ENCODE peak calls at places on chromosome 14, in nine cellular contexts. V, C, S, W, M, Q, D, N and O are unnamed samples.
A peak's percentile ranks its signal among the peaks of the same experiment; 100 is the strongest.

GRCh38 chr14:103070971-103071542 is 13.0 kb upstream of the LBHD2 start:
- DNase-seq in V (no peak), C (no peak), S (no peak), W (no peak), M (no peak), Q (no peak), D (no peak), N (no peak), O (no peak)

GRCh38 chr14:105223260-105223659 is 25.1 kb upstream of the BTBD6 start:
- DNase-seq in V (no peak), C (no peak), S (no peak), W (no peak), M (no peak), Q (peak; percentile 52), D (no peak), N (no peak), O (no peak)

GRCh38 chr14:64971890-64972785 is at the start of gene RAB15:
- DNase-seq in V (peak; percentile 64), C (peak; percentile 14), S (peak; percentile 52), W (peak; percentile 39), M (no peak), Q (no peak), D (peak; percentile 40), N (peak; percentile 34), O (peak; percentile 87)

GRCh38 chr14:54792288-54792687 is 110.3 kb downstream of the GCH1 start:
- DNase-seq in V (no peak), C (no peak), S (no peak), W (no peak), M (no peak), Q (no peak), D (no peak), N (no peak), O (no peak)

GRCh38 chr14:64244279-64244678 is 49.9 kb downstream of the ESR2 start:
- DNase-seq in V (no peak), C (no peak), S (no peak), W (no peak), M (no peak), Q (no peak), D (peak; percentile 41), N (no peak), O (no peak)

GRCh38 chr14:22882529-22883190 is 362 bp upstream of the REM2 start:
- DNase-seq in V (peak; percentile 59), C (peak; percentile 46), S (peak; percentile 43), W (peak; percentile 51), M (no peak), Q (no peak), D (peak; percentile 77), N (no peak), O (peak; percentile 70)

GRCh38 chr14:23362200-23362599 is 2.8 kb downstream of the EFS start:
- DNase-seq in V (peak; percentile 35), C (peak; percentile 32), S (peak; percentile 41), W (no peak), M (no peak), Q (no peak), D (no peak), N (no peak), O (peak; percentile 46)

GRCh38 chr14:31943861-31944255 is 133.2 kb upstream of the ARHGAP5 start:
- DNase-seq in V (no peak), C (no peak), S (no peak), W (no peak), M (no peak), Q (no peak), D (no peak), N (no peak), O (no peak)

GRCh38 chr14:89899917-89900680 is 54.4 kb downstream of the EFCAB11 start:
- DNase-seq in V (peak; percentile 33), C (peak; percentile 6), S (peak; percentile 52), W (peak; percentile 19), M (no peak), Q (no peak), D (peak; percentile 7), N (no peak), O (peak; percentile 44)

GRCh38 chr14:91409991-91410401 is 7.6 kb downstream of the CCDC88C start:
- DNase-seq in V (no peak), C (no peak), S (no peak), W (peak; percentile 67), M (no peak), Q (no peak), D (no peak), N (no peak), O (no peak)

GRCh38 chr14:68361231-68361630 is 431.6 kb downstream of the ZFP36L1 start:
- DNase-seq in V (peak; percentile 53), C (no peak), S (peak; percentile 92), W (no peak), M (no peak), Q (no peak), D (peak; percentile 65), N (no peak), O (no peak)

GRCh38 chr14:23366163-23366921 is 1.4 kb upstream of the EFS start:
- DNase-seq in V (peak; percentile 67), C (no peak), S (peak; percentile 79), W (no peak), M (peak; percentile 62), Q (peak; percentile 16), D (peak; percentile 20), N (peak; percentile 83), O (peak; percentile 73)

GRCh38 chr14:81211844-81212243 is 8.9 kb downstream of the GTF2A1 start:
- DNase-seq in V (peak; percentile 3), C (peak; percentile 24), S (peak; percentile 37), W (peak; percentile 53), M (peak; percentile 43), Q (no peak), D (peak; percentile 45), N (no peak), O (peak; percentile 17)

GRCh38 chr14:99231850-99232401 is 40.1 kb downstream of the BCL11B start:
- DNase-seq in V (peak; percentile 19), C (no peak), S (no peak), W (peak; percentile 73), M (no peak), Q (no peak), D (no peak), N (no peak), O (no peak)

GRCh38 chr14:94356379-94357056 is 31.9 kb downstream of the SERPINA1 start:
- DNase-seq in V (no peak), C (no peak), S (peak; percentile 7), W (no peak), M (no peak), Q (no peak), D (no peak), N (no peak), O (peak; percentile 1)

GRCh38 chr14:104604461-104605449 is at the start of gene TMEM179:
- DNase-seq in V (peak; percentile 41), C (peak; percentile 60), S (peak; percentile 27), W (no peak), M (peak; percentile 32), Q (no peak), D (no peak), N (no peak), O (peak; percentile 59)

GRCh38 chr14:92641306-92641705 is 107.1 kb downstream of the LGMN start:
- DNase-seq in V (no peak), C (no peak), S (no peak), W (no peak), M (no peak), Q (no peak), D (no peak), N (no peak), O (no peak)

GRCh38 chr14:97539389-97539786 is 742.2 kb downstream of the VRK1 start:
- DNase-seq in V (no peak), C (no peak), S (no peak), W (no peak), M (no peak), Q (no peak), D (no peak), N (no peak), O (no peak)

GRCh38 chr14:54173782-54174181 is 217.2 kb upstream of the BMP4 start:
- DNase-seq in V (peak; percentile 28), C (no peak), S (peak; percentile 85), W (no peak), M (no peak), Q (no peak), D (no peak), N (no peak), O (peak; percentile 44)

GRCh38 chr14:21091784-21092146 is 6.7 kb downstream of the ZNF219 start:
- DNase-seq in V (no peak), C (no peak), S (no peak), W (no peak), M (no peak), Q (no peak), D (no peak), N (no peak), O (no peak)

GRCh38 chr14:76773188-76773885 is 12.1 kb downstream of the VASH1 start:
- DNase-seq in V (peak; percentile 94), C (peak; percentile 34), S (peak; percentile 89), W (peak; percentile 57), M (peak; percentile 85), Q (peak; percentile 43), D (peak; percentile 83), N (peak; percentile 78), O (peak; percentile 91)

GRCh38 chr14:99524804-99525698 is 43.8 kb downstream of the CCNK start:
- DNase-seq in V (peak; percentile 70), C (peak; percentile 15), S (peak; percentile 71), W (peak; percentile 17), M (no peak), Q (no peak), D (no peak), N (no peak), O (peak; percentile 80)

GRCh38 chr14:36935976-36936678 is 236.3 kb downstream of the SLC25A21 start:
- DNase-seq in V (peak; percentile 5), C (no peak), S (peak; percentile 71), W (no peak), M (no peak), Q (no peak), D (no peak), N (no peak), O (peak; percentile 14)

GRCh38 chr14:33676135-33676566 is 274.7 kb downstream of the EGLN3 start:
- DNase-seq in V (peak; percentile 29), C (peak; percentile 9), S (peak; percentile 56), W (no peak), M (peak; percentile 30), Q (no peak), D (peak; percentile 20), N (no peak), O (peak; percentile 40)

GRCh38 chr14:68941820-68942219 is 37.3 kb downstream of the ACTN1 start:
- DNase-seq in V (peak; percentile 87), C (no peak), S (peak; percentile 99), W (no peak), M (peak; percentile 63), Q (peak; percentile 85), D (peak; percentile 70), N (no peak), O (peak; percentile 83)

GRCh38 chr14:48974994-48975393 is 611.2 kb downstream of the RPS29 start:
- DNase-seq in V (no peak), C (no peak), S (no peak), W (no peak), M (no peak), Q (no peak), D (no peak), N (no peak), O (no peak)

GRCh38 chr14:59964251-59965007 is 44.5 kb downstream of the LRRC9 start:
- DNase-seq in V (no peak), C (no peak), S (peak; percentile 4), W (no peak), M (no peak), Q (no peak), D (no peak), N (no peak), O (no peak)

GRCh38 chr14:92670177-92670576 is 78.2 kb downstream of the LGMN start:
- DNase-seq in V (peak; percentile 95), C (peak; percentile 47), S (peak; percentile 85), W (no peak), M (peak; percentile 10), Q (no peak), D (no peak), N (no peak), O (peak; percentile 94)

GRCh38 chr14:100901391-100902183 is 1.9 kb downstream of the RTL1 start:
- DNase-seq in V (no peak), C (no peak), S (no peak), W (no peak), M (no peak), Q (no peak), D (peak; percentile 1), N (no peak), O (no peak)

GRCh38 chr14:92945959-92946846 is 23.3 kb downstream of the CHGA start:
- DNase-seq in V (no peak), C (no peak), S (peak; percentile 71), W (no peak), M (peak; percentile 76), Q (peak; percentile 67), D (peak; percentile 75), N (no peak), O (peak; percentile 46)